ENCODE peak calls at places on chromosomes 4 and X, in four cellular contexts. C is GM12891; E is WTC11; Q is activated CD8-positive, alpha-beta memory T cell treated with anti-CD3 and anti-CD28 coated beads for 48 hours. N is an unnamed sample.

GRCh38 chr4:116055857-116056827 is 942.7 kb upstream of the NDST4 start:
- DNase-seq in E (no peak), C (no peak), Q (no peak), N (no peak)

GRCh38 chr4:127698789-127699200 is 31.4 kb upstream of the SLC25A31 start:
- DNase-seq in Q (no peak), C (peak), E (no peak), N (no peak)

GRCh38 chrX:68139791-68140190 is 293.5 kb downstream of the OPHN1 start:
- DNase-seq in E (no peak), C (no peak), Q (no peak), N (no peak)

GRCh38 chr4:5572114-5572513 is 136.2 kb downstream of the EVC2 start:
- DNase-seq in Q (no peak), E (no peak), C (no peak), N (no peak)

GRCh38 chr4:56123547-56123946 is 174.8 kb downstream of the CEP135 start:
- DNase-seq in Q (no peak), C (no peak), E (no peak), N (no peak)

GRCh38 chr4:84870398-84871163 is 95.9 kb downstream of the WDFY3 start:
- DNase-seq in E (peak), C (no peak), Q (no peak), N (no peak)

GRCh38 chr4:81648576-81649272 is 177.0 kb upstream of the RASGEF1B start:
- DNase-seq in E (no peak), C (peak), Q (no peak), N (peak)

GRCh38 chrX:37904833-37905232 is 57.5 kb upstream of the DYNLT3 start:
- DNase-seq in Q (no peak), C (no peak), E (no peak), N (no peak)

GRCh38 chr4:106344324-106344970 is 24.1 kb downstream of the GIMD1 start:
- DNase-seq in Q (no peak), E (no peak), C (no peak), N (no peak)

GRCh38 chr4:13546374-13546854 is 2.1 kb upstream of the NKX3-2 start:
- DNase-seq in Q (no peak), C (no peak), E (no peak), N (no peak)

GRCh38 chrX:7987160-7987992 is 60.2 kb upstream of the PNPLA4 start:
- DNase-seq in Q (no peak), E (no peak), C (no peak), N (no peak)

GRCh38 chrX:136185409-136186022 is 38.2 kb downstream of the FHL1 start:
- DNase-seq in Q (no peak), E (no peak), C (no peak), N (no peak)

GRCh38 chrX:13938766-13939530 is 90.7 kb downstream of the GEMIN8 start:
- DNase-seq in E (no peak), C (no peak), Q (no peak), N (no peak)

N was measured in activated CD4-positive, alpha-beta T cell treated with anti-CD3 and anti-CD28 coated beads, Interleukin-2, amount 50 U/mL, for 24 hours.